ENCODE peak calls at places on chromosomes 6 and 20, in nine cellular contexts. N is lung, Q is HEK293T, C is mucosa of descending colon, R is cerebellar nuclear complex, G is fibroblast of lung, A is bronchial epithelial cell, P is non-pigmented ciliary epithelial cell, Z is PC-3. V is an unnamed sample.

GRCh38 chr6:45724027-45724426 is 291.6 kb downstream of the CLIC5 start:
- DNase-seq in N (no peak), Z (no peak), P (no peak), Q (no peak), A (no peak), G (no peak), C (no peak), R (no peak), V (no peak)

GRCh38 chr20:15889073-15889923 is 684.0 kb downstream of the KIF16B start:
- DNase-seq in Z (no peak), Q (no peak), G (no peak), N (no peak), C (no peak), R (no peak), P (no peak), A (no peak), V (no peak)

GRCh38 chr20:62359491-62360121 is 7.5 kb downstream of the LAMA5 start:
- DNase-seq in C (peak), R (no peak), A (no peak), N (no peak), G (peak), P (no peak), Q (no peak), Z (peak), V (peak)

GRCh38 chr20:61683721-61684120 is 382.0 kb downstream of the TAF4 start:
- DNase-seq in N (no peak), A (peak), P (no peak), R (no peak), C (no peak), Q (no peak), G (peak), Z (no peak), V (no peak)

GRCh38 chr20:41671143-41671542 is 53.0 kb upstream of the CHD6 start:
- DNase-seq in N (no peak), R (no peak), C (no peak), G (no peak), Z (no peak), Q (no peak), A (no peak), P (no peak), V (no peak)

GRCh38 chr20:43658068-43658722 is 8.7 kb upstream of the MYBL2 start:
- DNase-seq in Z (peak), P (no peak), C (no peak), Q (peak), G (peak), A (no peak), R (no peak), N (no peak), V (peak)

GRCh38 chr6:168962886-168963285 is 290.8 kb downstream of the THBS2 start:
- DNase-seq in R (no peak), Z (no peak), Q (no peak), N (no peak), G (no peak), P (no peak), A (no peak), C (no peak), V (no peak)

GRCh38 chr20:9500121-9500911 is 14.1 kb upstream of the LAMP5 start:
- DNase-seq in Z (no peak), R (no peak), C (no peak), G (no peak), Q (no peak), A (no peak), P (no peak), N (no peak), V (no peak)

GRCh38 chr6:21609881-21610329 is 16.4 kb downstream of the SOX4 start:
- DNase-seq in N (no peak), R (no peak), Q (no peak), P (no peak), G (no peak), A (no peak), C (no peak), Z (no peak), V (no peak)

GRCh38 chr6:14396826-14397517 is 279.4 kb downstream of the CD83 start:
- DNase-seq in A (peak), G (peak), R (no peak), C (peak), Z (peak), P (no peak), N (no peak), Q (no peak), V (peak)

GRCh38 chr6:167221408-167222201 is 63.8 kb upstream of the GPR31 start:
- DNase-seq in N (no peak), Z (no peak), C (no peak), R (no peak), A (no peak), P (no peak), G (no peak), Q (no peak), V (no peak)

GRCh38 chr20:3405139-3405538 is 2.3 kb downstream of the DNAAF9 start:
- DNase-seq in Q (no peak), N (no peak), G (no peak), A (peak), P (no peak), R (no peak), Z (no peak), C (no peak), V (no peak)

GRCh38 chr6:142902636-142903053 is 42.3 kb downstream of the HIVEP2 start:
- DNase-seq in Q (no peak), C (peak), Z (peak), G (peak), A (peak), P (peak), R (no peak), N (peak), V (peak)

GRCh38 chr6:42394881-42395620 is 56.7 kb downstream of the TRERF1 start:
- DNase-seq in Q (no peak), Z (no peak), A (no peak), C (no peak), R (no peak), P (no peak), G (no peak), N (no peak), V (no peak)

GRCh38 chr6:139181236-139181635 is 46.4 kb downstream of the HECA start:
- DNase-seq in P (no peak), C (no peak), Z (no peak), G (no peak), N (no peak), A (peak), Q (no peak), R (no peak), V (no peak)

GRCh38 chr6:138007014-138007472 is 100.2 kb downstream of the PERP start:
- DNase-seq in R (no peak), C (no peak), Q (peak), P (no peak), N (no peak), G (peak), Z (peak), A (peak), V (peak)

GRCh38 chr6:53342210-53342609 is 6.5 kb downstream of the ELOVL5 start:
- DNase-seq in C (no peak), Q (no peak), P (no peak), A (no peak), G (no peak), Z (no peak), R (no peak), N (no peak), V (no peak)

GRCh38 chr6:83019741-83020140 is 45.9 kb downstream of the UBE3D start:
- DNase-seq in N (no peak), Z (no peak), Q (no peak), A (no peak), C (no peak), R (no peak), P (no peak), G (no peak), V (peak)

GRCh38 chr6:132259070-132259469 is 142.2 kb downstream of the MOXD1 start:
- DNase-seq in A (peak), N (no peak), G (peak), R (no peak), Z (peak), P (no peak), Q (peak), C (no peak), V (peak)

GRCh38 chr6:145651988-145652387 is 83.3 kb downstream of the EPM2A start:
- DNase-seq in N (no peak), Z (no peak), G (no peak), A (no peak), R (no peak), Q (no peak), C (no peak), P (no peak), V (no peak)

GRCh38 chr6:158595223-158595622 is 35.3 kb downstream of the TMEM181 start:
- DNase-seq in C (no peak), P (no peak), N (no peak), Q (no peak), Z (no peak), A (no peak), G (no peak), R (no peak), V (no peak)

GRCh38 chr6:49692534-49692933 is 20.8 kb downstream of the CRISP2 start:
- DNase-seq in G (no peak), Q (no peak), A (peak), Z (no peak), R (no peak), P (no peak), C (no peak), N (no peak), V (no peak)

GRCh38 chr20:43460830-43461200 is 3.1 kb downstream of the SRSF6 start:
- DNase-seq in Z (no peak), Q (no peak), A (no peak), N (no peak), G (no peak), C (no peak), R (no peak), P (no peak), V (no peak)

GRCh38 chr6:22271044-22271443 is 25.8 kb downstream of the PRL start:
- DNase-seq in Q (no peak), A (no peak), N (no peak), Z (no peak), P (no peak), C (no peak), R (no peak), G (no peak), V (no peak)

GRCh38 chr6:161094904-161095440 is 103.4 kb downstream of the MAP3K4 start:
- DNase-seq in N (no peak), Z (peak), G (no peak), R (no peak), C (no peak), P (no peak), Q (no peak), A (peak), V (peak)

GRCh38 chr20:25088267-25088666 is 6.3 kb upstream of the VSX1 start:
- DNase-seq in Z (no peak), A (no peak), G (no peak), P (no peak), Q (no peak), R (no peak), C (no peak), N (no peak), V (no peak)

GRCh38 chr6:37695273-37695672 is 2.4 kb downstream of the MDGA1 start:
- DNase-seq in N (no peak), C (no peak), A (no peak), Z (no peak), G (no peak), P (no peak), Q (no peak), R (no peak), V (no peak)

GRCh38 chr6:20319520-20320357 is 81.9 kb upstream of the E2F3 start:
- DNase-seq in P (no peak), G (no peak), Z (no peak), R (no peak), C (peak), A (no peak), Q (no peak), N (peak), V (no peak)

GRCh38 chr6:139981066-139981624 is 606.7 kb upstream of the CITED2 start:
- DNase-seq in N (no peak), C (no peak), P (no peak), A (peak), R (no peak), Z (no peak), Q (no peak), G (peak), V (peak)

GRCh38 chr6:7115452-7116223 is 7.9 kb downstream of the RREB1 start:
- DNase-seq in N (no peak), Z (no peak), Q (no peak), P (no peak), C (no peak), A (no peak), G (no peak), R (no peak), V (no peak)

GRCh38 chr6:87504440-87504839 is 31.7 kb downstream of the SLC35A1 start:
- DNase-seq in R (no peak), Q (no peak), C (no peak), N (no peak), G (peak), P (no peak), Z (no peak), A (no peak), V (no peak)

GRCh38 chr6:145891126-145891525 is 73.0 kb downstream of the SHPRH start:
- DNase-seq in A (peak), N (no peak), C (no peak), P (peak), R (no peak), Q (no peak), G (peak), Z (no peak), V (no peak)

GRCh38 chr6:47202638-47203037 is 107.1 kb downstream of the TNFRSF21 start:
- DNase-seq in N (no peak), G (no peak), P (no peak), Q (no peak), Z (no peak), C (no peak), R (no peak), A (no peak), V (no peak)

GRCh38 chr6:134081506-134081905 is 29.1 kb upstream of the SLC2A12 start:
- DNase-seq in P (no peak), Z (no peak), G (no peak), A (no peak), C (no peak), Q (no peak), N (no peak), R (no peak), V (no peak)

GRCh38 chr20:1323830-1324597 is 4.9 kb downstream of the SDCBP2 start:
- DNase-seq in G (no peak), R (no peak), Z (no peak), N (no peak), Q (no peak), A (no peak), C (no peak), P (no peak), V (no peak)

V was measured in kidney tubule cell.